ENCODE peak calls at places on chromosomes 13 and 19, in five cellular contexts. U is HL-60, I is H1, Q is K562, B is HCT116. N is an unnamed sample.
A peak's percentile ranks its signal among the peaks of the same experiment; 100 is the strongest.

GRCh38 chr13:114145722-114146121 is 13.3 kb upstream of the RASA3 start:
- DNase-seq in B (no peak), Q (no peak), I (no peak), U (no peak), N (no peak)

GRCh38 chr19:29519931-29520330 is 5.9 kb upstream of the VSTM2B start:
- DNase-seq in Q (no peak), B (no peak), I (no peak), U (no peak), N (no peak)

GRCh38 chr19:31330237-31330636 is 19.0 kb downstream of the TSHZ3 start:
- DNase-seq in Q (no peak), B (no peak), U (no peak), I (no peak), N (peak; percentile 8)

GRCh38 chr19:1259206-1259872 is 9.8 kb upstream of the CIRBP start:
- DNase-seq in B (no peak), I (no peak), Q (no peak), U (peak; percentile 76), N (peak; percentile 72)

GRCh38 chr13:23922005-23922932 is 25.0 kb upstream of the C1QTNF9B start:
- DNase-seq in U (no peak), Q (no peak), B (no peak), I (no peak), N (no peak)

GRCh38 chr19:7304200-7304599 is 10.0 kb upstream of the INSR start:
- DNase-seq in Q (no peak), U (no peak), I (no peak), B (no peak), N (no peak)

GRCh38 chr13:92143766-92144165 is 745.3 kb downstream of the GPC5 start:
- DNase-seq in Q (no peak), I (no peak), U (no peak), B (no peak), N (no peak)

GRCh38 chr19:57263244-57263643 is 17.0 kb upstream of the ZNF460 start:
- DNase-seq in B (no peak), I (no peak), U (no peak), Q (no peak), N (no peak)

GRCh38 chr13:66405908-66406802 is 824.0 kb downstream of the PCDH9 start:
- DNase-seq in U (no peak), I (no peak), Q (no peak), B (no peak), N (no peak)

GRCh38 chr19:12788682-12789097 is 2.6 kb upstream of the JUNB start:
- DNase-seq in Q (no peak), U (peak; percentile 77), B (no peak), I (no peak), N (peak; percentile 81)

GRCh38 chr13:45500492-45501174 is 35.9 kb downstream of the COG3 start:
- DNase-seq in B (peak; percentile 63), U (peak; percentile 70), Q (no peak), I (no peak), N (no peak)

GRCh38 chr19:51786651-51787494 is 8.1 kb upstream of the FPR3 start:
- DNase-seq in I (no peak), Q (no peak), B (no peak), U (no peak), N (no peak)

GRCh38 chr19:4063369-4064072 is 3.2 kb downstream of the ZBTB7A start:
- DNase-seq in B (no peak), I (no peak), U (no peak), Q (no peak), N (no peak)

GRCh38 chr13:44373601-44374347 is at the start of gene SERP2:
- DNase-seq in B (no peak), I (peak; percentile 83), Q (no peak), U (no peak), N (no peak)

GRCh38 chr19:4534836-4535658 is at the start of gene PLIN5:
- DNase-seq in U (peak; percentile 20), I (peak; percentile 99), B (peak; percentile 65), Q (peak; percentile 99), N (peak; percentile 96)

GRCh38 chr19:55091955-55092354 is 16.3 kb downstream of the EPS8L1 start:
- DNase-seq in Q (peak; percentile 75), I (peak; percentile 97), U (no peak), B (no peak), N (no peak)

DNA sequence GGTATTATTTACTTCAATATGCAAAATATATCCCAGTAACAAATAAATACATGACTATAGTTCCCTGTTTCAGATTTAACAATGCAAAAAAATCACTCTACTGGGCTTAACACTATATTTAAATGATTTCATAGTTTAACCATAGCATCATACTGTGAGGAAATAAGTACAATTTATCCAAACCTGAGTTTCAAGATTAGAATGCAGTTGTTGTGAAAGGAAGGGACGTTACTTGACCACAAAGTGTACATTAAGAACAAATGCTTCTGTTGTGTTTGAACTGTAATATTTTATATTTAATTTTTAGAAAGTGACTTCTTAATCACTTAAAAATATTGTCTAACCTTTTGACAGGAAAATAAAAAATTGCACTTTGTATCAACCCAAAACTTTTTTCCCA is 1747.9 kb upstream of the SPRY2 start:
- DNase-seq in Q (no peak), I (no peak), U (no peak), B (no peak), N (no peak)
- H3K4me3 ChIP-seq in Q (no peak overlapping the region), I (no peak overlapping the region), U (no peak overlapping the region), B (no peak overlapping the region), N (no peak overlapping the region)

GRCh38 chr19:36009220-36009619 is 607 bp upstream of the SYNE4 start:
- DNase-seq in Q (no peak), B (no peak), U (peak; percentile 36), I (peak; percentile 82), N (peak; percentile 72)
- TF ChIP-seq POLR2AphosphoS5 in Q (no peak), B (peak; percentile 87), U (no peak), I (no peak), N (peak; percentile 51)

GRCh38 chr19:10095622-10095947 is 6.9 kb downstream of the ANGPTL6 start:
- DNase-seq in U (no peak), I (no peak), Q (no peak), B (no peak), N (no peak)
- H3K4me3 ChIP-seq in U (no peak overlapping the region), I (no peak overlapping the region), Q (peak overlapping the region; percentile 9), B (no peak overlapping the region), N (peak overlapping the region; percentile 31)

DNA sequence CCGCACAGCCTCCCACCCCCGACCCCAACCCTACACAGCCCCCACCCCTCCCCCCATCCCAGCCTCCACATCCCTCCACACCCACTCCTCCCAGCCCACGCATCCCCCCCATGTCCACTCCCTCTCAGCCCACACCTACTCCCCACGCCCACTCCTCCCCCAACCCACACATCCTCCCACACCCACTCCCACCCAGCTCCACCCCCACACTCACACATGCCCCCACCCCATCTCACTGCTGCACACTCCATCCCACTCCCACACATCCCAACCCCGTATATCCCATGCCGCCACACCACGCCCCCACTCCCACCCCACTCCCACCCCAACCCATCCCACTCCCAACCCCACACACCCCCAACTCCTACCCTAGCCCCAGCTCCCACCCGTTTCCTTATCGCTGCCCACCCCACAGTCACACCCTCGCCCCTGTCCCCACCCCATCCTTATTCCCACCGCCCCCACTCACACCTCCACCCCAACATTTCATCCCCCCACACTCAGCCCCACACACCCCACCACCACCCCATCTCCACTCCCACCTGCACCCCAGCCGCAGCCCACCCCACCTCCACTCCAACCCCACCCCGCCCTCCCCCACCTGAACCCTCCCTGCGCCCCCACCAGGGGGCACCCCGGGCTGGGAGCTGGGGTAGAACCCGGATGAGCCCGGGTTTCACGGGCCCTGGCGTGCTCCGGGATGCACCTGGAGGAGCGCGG is 809 bp downstream of the TDRD12 start:
- DNase-seq in B (no peak), U (no peak), Q (no peak), I (no peak), N (no peak)
- TF ChIP-seq POLR2AphosphoS5 in B (no peak), U (no peak), Q (no peak), I (no peak), N (no peak)

GRCh38 chr13:41133951-41134350 is 1.3 kb upstream of the KBTBD6 start:
- DNase-seq in Q (no peak), U (no peak), B (no peak), I (no peak), N (no peak)
- H3K4me3 ChIP-seq in Q (no peak overlapping the region), U (no peak overlapping the region), B (peak overlapping the region; percentile 74), I (no peak overlapping the region), N (no peak overlapping the region)

N was measured in stomach.